ENCODE peak calls at places on chromosome 4, in ten cellular contexts. N is lung, S is neural progenitor cell, F is mucosa of descending colon, Z is HFFc6, O is cardiac fibroblast, K is HepG2, A is lower leg skin, Q is tibial artery, C is Peyer's patch. E is an unnamed sample.

GRCh38 chr4:173367946-173368345 is 2.8 kb upstream of the SAP30 start:
- DNase-seq in Q (no peak), O (peak), A (no peak), S (no peak), Z (peak), C (no peak), K (no peak), F (no peak), N (no peak), E (no peak)

GRCh38 chr4:163808091-163808490 is 313.6 kb downstream of the TMA16 start:
- DNase-seq in S (no peak), N (no peak), F (no peak), A (no peak), K (no peak), C (no peak), O (no peak), Z (no peak), Q (no peak), E (no peak)

GRCh38 chr4:84691170-84691691 is 108.3 kb downstream of the CDS1 start:
- DNase-seq in N (peak), F (no peak), C (no peak), S (no peak), O (peak), Z (peak), Q (no peak), A (no peak), K (no peak), E (no peak)

GRCh38 chr4:68906238-68907137 is 45.1 kb downstream of the UGT2A3 start:
- DNase-seq in Z (no peak), S (peak), A (no peak), O (peak), N (no peak), K (no peak), F (peak), C (no peak), Q (no peak), E (no peak)

GRCh38 chr4:53012738-53013137 is 150.6 kb downstream of the RASL11B start:
- DNase-seq in Z (no peak), K (no peak), Q (no peak), S (no peak), O (peak), N (no peak), F (no peak), A (no peak), C (no peak), E (no peak)

GRCh38 chr4:53861856-53862610 is 202.4 kb downstream of the CHIC2 start:
- DNase-seq in N (no peak), S (no peak), K (no peak), O (peak), Z (peak), C (no peak), F (no peak), Q (no peak), A (no peak), E (no peak)

GRCh38 chr4:172865531-172866127 is 303.0 kb upstream of the GALNT7 start:
- DNase-seq in O (no peak), N (no peak), Q (no peak), A (no peak), K (no peak), F (no peak), S (no peak), C (no peak), Z (no peak), E (no peak)

GRCh38 chr4:144716778-144717177 is 70.8 kb downstream of the HHIP start:
- DNase-seq in S (no peak), C (no peak), A (no peak), Q (no peak), N (no peak), O (no peak), Z (no peak), K (no peak), F (no peak), E (no peak)

GRCh38 chr4:72899214-72899613 is 170.3 kb downstream of the COX18 start:
- DNase-seq in N (no peak), F (no peak), C (no peak), S (no peak), Z (no peak), A (no peak), Q (no peak), K (peak), O (peak), E (no peak)

GRCh38 chr4:35652197-35652596 is 592.1 kb downstream of the ARAP2 start:
- DNase-seq in O (no peak), A (no peak), Z (no peak), Q (no peak), S (no peak), K (no peak), F (no peak), N (no peak), C (no peak), E (no peak)

GRCh38 chr4:88283661-88284377 is 542 bp downstream of the PPM1K start:
- DNase-seq in N (peak), K (peak), S (peak), F (peak), O (peak), A (peak), C (peak), Q (peak), Z (peak), E (peak)

GRCh38 chr4:113435893-113436292 is 325.6 kb downstream of the CAMK2D start:
- DNase-seq in N (no peak), S (no peak), O (peak), A (peak), C (no peak), K (no peak), Z (peak), Q (no peak), F (no peak), E (no peak)

GRCh38 chr4:147594107-147594506 is 23.1 kb upstream of the TMEM184C start:
- DNase-seq in S (no peak), F (no peak), C (no peak), K (no peak), A (no peak), Q (no peak), N (no peak), O (no peak), Z (no peak), E (no peak)

GRCh38 chr4:22515145-22515887 is 550 bp downstream of the ADGRA3 start:
- DNase-seq in Q (peak), Z (peak), C (peak), A (peak), N (peak), K (peak), F (peak), S (peak), O (peak), E (no peak)

GRCh38 chr4:158817562-158818370 is 48.9 kb downstream of the FNIP2 start:
- DNase-seq in Z (no peak), O (no peak), A (no peak), F (no peak), N (no peak), S (no peak), Q (no peak), K (no peak), C (no peak), E (no peak)

GRCh38 chr4:24260922-24261581 is 323.3 kb downstream of the DHX15 start:
- DNase-seq in Q (no peak), C (no peak), N (peak), S (no peak), A (no peak), O (peak), F (no peak), K (no peak), Z (no peak), E (no peak)

GRCh38 chr4:57312296-57312695 is 202.1 kb upstream of the IGFBP7 start:
- DNase-seq in C (no peak), F (no peak), A (no peak), K (no peak), Q (no peak), Z (no peak), O (no peak), S (no peak), N (no peak), E (no peak)

GRCh38 chr4:87024181-87024580 is 89.4 kb downstream of the AFF1 start:
- DNase-seq in A (no peak), F (no peak), C (no peak), K (no peak), N (no peak), Z (no peak), Q (no peak), S (no peak), O (peak), E (no peak)

GRCh38 chr4:164512124-164512523 is 241.8 kb upstream of the SMIM31 start:
- DNase-seq in Z (no peak), S (no peak), A (no peak), C (no peak), F (no peak), O (no peak), Q (no peak), K (no peak), N (no peak), E (no peak)

GRCh38 chr4:76296421-76296820 is 10.1 kb upstream of the STBD1 start:
- DNase-seq in Q (no peak), N (no peak), S (no peak), K (no peak), Z (no peak), C (no peak), F (no peak), O (no peak), A (no peak), E (no peak)

GRCh38 chr4:33746979-33747378 is 2497.3 kb downstream of the ARAP2 start:
- DNase-seq in Z (no peak), C (no peak), A (no peak), K (no peak), Q (no peak), S (no peak), O (no peak), F (no peak), N (no peak), E (no peak)

GRCh38 chr4:174592256-174592984 is 70.1 kb upstream of the HPGD start:
- DNase-seq in K (no peak), N (no peak), F (no peak), S (no peak), O (no peak), Z (no peak), A (no peak), Q (no peak), C (no peak), E (no peak)

GRCh38 chr4:116018831-116019230 is 905.4 kb upstream of the NDST4 start:
- DNase-seq in N (no peak), Q (no peak), C (no peak), O (no peak), K (no peak), Z (no peak), F (no peak), S (no peak), A (no peak), E (no peak)

GRCh38 chr4:182510836-182511235 is 267.6 kb downstream of the TENM3 start:
- DNase-seq in N (no peak), Z (no peak), S (peak), O (no peak), A (no peak), Q (no peak), F (no peak), K (no peak), C (no peak), E (no peak)

GRCh38 chr4:52250124-52250523 is 199.0 kb downstream of the SPATA18 start:
- DNase-seq in O (peak), F (no peak), N (no peak), C (no peak), Z (no peak), Q (peak), S (no peak), K (no peak), A (no peak), E (no peak)

GRCh38 chr4:6473264-6474052 is 1.0 kb upstream of the PPP2R2C start:
- DNase-seq in F (no peak), N (no peak), K (no peak), S (no peak), A (peak), Q (no peak), C (no peak), O (no peak), Z (no peak), E (no peak)

GRCh38 chr4:109406337-109406931 is 27.2 kb upstream of the SEC24B start:
- DNase-seq in N (no peak), Q (no peak), A (no peak), C (no peak), K (peak), O (peak), Z (peak), S (peak), F (no peak), E (no peak)

GRCh38 chr4:6364146-6364545 is 94.5 kb downstream of the WFS1 start:
- DNase-seq in N (no peak), C (no peak), F (no peak), Q (no peak), K (no peak), S (no peak), Z (no peak), O (no peak), A (no peak), E (no peak)

GRCh38 chr4:101954975-101955678 is 164.6 kb downstream of the BANK1 start:
- DNase-seq in F (no peak), N (no peak), C (no peak), O (no peak), Z (no peak), Q (no peak), S (no peak), A (no peak), K (no peak), E (no peak)

GRCh38 chr4:91447168-91447567 is 856.6 kb upstream of the GRID2 start:
- DNase-seq in S (no peak), Z (no peak), C (no peak), Q (no peak), F (no peak), N (no peak), K (no peak), O (no peak), A (no peak), E (no peak)

GRCh38 chr4:89248879-89249281 is 58.7 kb downstream of the GPRIN3 start:
- DNase-seq in Q (no peak), K (no peak), S (no peak), O (no peak), A (no peak), C (no peak), Z (no peak), N (no peak), F (no peak), E (no peak)

GRCh38 chr4:165464813-165465381 is 86.1 kb downstream of the CPE start:
- DNase-seq in N (no peak), Q (no peak), Z (peak), C (no peak), S (peak), A (no peak), O (peak), K (peak), F (no peak), E (no peak)

GRCh38 chr4:70936200-70936787 is 34.1 kb downstream of the MOB1B start:
- DNase-seq in O (no peak), Z (no peak), C (no peak), F (no peak), S (no peak), Q (no peak), N (no peak), K (no peak), A (no peak), E (no peak)

GRCh38 chr4:108171541-108172230 is 3.0 kb upstream of the LEF1 start:
- DNase-seq in F (peak), A (no peak), S (peak), K (no peak), Q (no peak), Z (no peak), C (no peak), N (no peak), O (no peak), E (no peak)

GRCh38 chr4:121156822-121157769 is 7.0 kb downstream of the TNIP3 start:
- DNase-seq in Q (no peak), K (no peak), S (peak), O (peak), F (peak), Z (no peak), C (peak), A (peak), N (peak), E (no peak)

GRCh38 chr4:24568425-24568824 is 15.9 kb downstream of the DHX15 start:
- DNase-seq in N (no peak), C (no peak), Q (no peak), Z (no peak), A (no peak), O (peak), S (no peak), K (no peak), F (no peak), E (no peak)

GRCh38 chr4:26139310-26139924 is 181.4 kb upstream of the RBPJ start:
- DNase-seq in Z (no peak), C (no peak), F (no peak), N (no peak), Q (no peak), S (no peak), O (no peak), A (no peak), K (no peak), E (no peak)

GRCh38 chr4:154082760-154083530 is 294.1 kb upstream of the SFRP2 start:
- DNase-seq in A (no peak), O (peak), S (peak), C (no peak), F (no peak), N (no peak), Q (no peak), K (no peak), Z (no peak), E (no peak)
- TF ChIP-seq CTCF in A (no peak), O (peak), S (peak), C (no peak), F (no peak), N (no peak), Q (no peak), K (no peak), Z (peak), E (no peak)

DNA sequence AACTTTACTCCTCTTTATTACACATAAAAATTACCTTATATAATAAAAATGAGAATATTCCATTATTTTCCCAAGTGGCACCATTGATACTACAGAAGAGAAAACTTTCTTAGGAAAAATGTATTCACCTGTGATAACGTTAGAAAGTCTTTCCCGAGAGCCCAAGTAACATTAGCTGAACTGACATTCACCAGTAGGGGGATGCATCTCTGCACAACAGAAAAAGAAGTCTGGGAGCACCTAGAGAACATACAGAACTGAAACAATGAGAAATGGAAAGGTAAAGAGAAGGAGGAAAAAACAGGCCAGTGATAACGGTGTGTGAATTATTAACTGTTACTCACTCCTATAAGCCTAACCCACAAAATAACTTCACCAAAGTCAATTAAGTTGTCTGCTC is 423.3 kb downstream of the CENPC start:
- DNase-seq in Q (no peak), S (peak), C (no peak), O (peak), K (peak), N (no peak), Z (no peak), F (no peak), A (no peak), E (no peak)
- TF ChIP-seq CTCF in Q (no peak), S (peak), C (no peak), O (peak), K (peak), N (no peak), Z (no peak), F (no peak), A (no peak), E (no peak)

GRCh38 chr4:13615162-13615561 is 12.4 kb downstream of the BOD1L1 start:
- DNase-seq in N (no peak), O (no peak), Q (no peak), C (no peak), A (no peak), Z (no peak), S (no peak), K (no peak), F (no peak), E (no peak)

GRCh38 chr4:13611283-13611842 is 16.2 kb downstream of the BOD1L1 start:
- DNase-seq in K (no peak), O (peak), A (no peak), Z (no peak), C (no peak), S (no peak), N (no peak), F (no peak), Q (no peak), E (no peak)

GRCh38 chr4:13617801-13618200 is 9.7 kb downstream of the BOD1L1 start:
- DNase-seq in Q (no peak), A (no peak), C (no peak), S (no peak), F (no peak), O (no peak), K (no peak), N (no peak), Z (no peak), E (no peak)

GRCh38 chr4:13616597-13616996 is 10.9 kb downstream of the BOD1L1 start:
- DNase-seq in N (no peak), Z (no peak), Q (no peak), A (no peak), K (no peak), C (no peak), S (no peak), F (no peak), O (no peak), E (no peak)

DNA sequence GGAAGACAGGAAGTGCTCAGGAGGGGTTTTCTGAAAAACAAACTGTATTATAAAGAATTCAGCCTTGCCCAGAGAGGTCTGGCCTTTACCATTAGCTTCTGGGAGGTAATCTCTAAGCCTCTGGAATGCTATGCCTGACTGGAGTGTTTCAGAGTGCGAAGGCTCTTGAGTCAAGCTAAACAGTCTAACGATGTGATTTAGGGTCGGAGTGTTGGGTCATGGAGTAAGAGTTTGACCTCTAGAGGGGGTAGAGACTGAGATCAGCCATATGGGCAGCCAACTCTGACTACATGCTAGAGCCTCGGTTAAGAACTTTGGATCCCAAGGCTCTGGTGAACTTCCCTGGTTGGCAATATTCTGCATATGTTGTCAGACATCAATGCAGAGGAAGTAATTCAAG is 15.0 kb downstream of the BOD1L1 start:
- DNase-seq in K (no peak), A (no peak), O (no peak), N (no peak), C (no peak), F (no peak), Z (no peak), S (peak), Q (no peak), E (no peak)
- TF ChIP-seq CTCF in K (no peak), A (no peak), O (no peak), N (no peak), C (no peak), F (no peak), Z (no peak), S (peak), Q (no peak), E (no peak)

GRCh38 chr4:183798921-183799307 is 106.2 kb upstream of the STOX2 start:
- DNase-seq in C (no peak), S (peak), A (no peak), K (no peak), O (no peak), Z (no peak), F (no peak), N (no peak), Q (no peak), E (no peak)

GRCh38 chr4:183798249-183798920 is 106.7 kb upstream of the STOX2 start:
- DNase-seq in F (no peak), O (no peak), K (no peak), C (no peak), S (peak), Z (no peak), Q (no peak), N (peak), A (no peak), E (no peak)

GRCh38 chr4:183801460-183802168 is 103.5 kb upstream of the STOX2 start:
- DNase-seq in N (peak), O (no peak), C (no peak), F (no peak), A (no peak), S (no peak), Z (no peak), K (no peak), Q (no peak), E (no peak)

GRCh38 chr4:183797041-183797444 is 108.1 kb upstream of the STOX2 start:
- DNase-seq in N (peak), C (no peak), S (peak), Z (no peak), K (no peak), Q (no peak), F (peak), A (no peak), O (no peak), E (no peak)

DNA sequence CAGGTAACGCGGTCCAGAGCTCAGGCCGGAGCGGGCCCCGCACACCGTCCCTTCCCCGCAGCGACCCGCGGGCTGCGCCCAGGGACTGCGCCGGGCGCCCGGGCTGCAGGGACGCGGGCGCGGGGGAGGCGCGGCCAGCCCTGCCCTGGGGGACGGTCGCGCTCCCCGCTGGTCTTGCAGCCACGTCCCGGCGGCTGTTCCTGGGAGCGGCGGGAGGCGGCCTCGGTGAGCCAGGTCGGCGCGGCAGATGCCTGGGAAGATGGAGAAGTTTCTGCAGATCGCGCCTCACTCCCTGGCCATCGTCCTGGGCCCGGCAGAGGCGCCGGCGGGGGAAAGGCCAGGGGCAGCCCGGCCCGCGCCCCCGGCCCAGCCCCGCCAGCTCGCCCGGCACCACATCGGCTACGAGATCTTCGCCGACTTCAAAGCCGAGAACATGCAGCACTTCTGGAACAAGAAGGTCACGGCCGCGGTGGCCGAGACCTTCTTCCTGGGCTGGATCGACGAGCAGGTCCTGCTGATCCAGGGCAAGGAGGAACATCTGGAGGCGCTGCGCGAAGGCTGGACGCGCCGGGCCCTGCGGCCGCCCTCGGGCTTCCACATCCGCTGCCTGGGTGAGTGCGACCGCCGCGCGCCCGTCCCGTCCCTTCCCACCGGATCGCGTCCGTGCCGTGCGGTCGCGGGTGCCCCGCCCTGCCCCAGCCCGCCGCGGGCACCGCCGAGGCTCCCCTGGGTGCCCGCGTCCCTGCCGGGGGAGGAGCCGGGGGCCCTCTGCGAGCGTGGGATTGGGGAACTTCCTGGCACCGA is 107.5 kb upstream of the STOX2 start:
- DNase-seq in C (no peak), N (peak), F (peak), K (no peak), S (peak), Q (no peak), A (no peak), Z (no peak), O (peak), E (no peak)
- TF ChIP-seq CTCF in C (no peak), N (no peak), F (no peak), K (no peak), S (no peak), Q (no peak), A (no peak), Z (no peak), O (no peak), E (no peak)

E was measured in activated B cell treated with CpG ODN at 0.5 μM for 24 hours.